ENCODE peak calls at places on chromosome 15, in five cellular contexts. G, O, W, E and X are unnamed samples.

GRCh38 chr15:43514241-43515057 is 3.0 kb upstream of the MAP1A start:
- DNase-seq in G (peak; percentile 49), O (peak; percentile 91), W (no peak), E (peak; percentile 31), X (no peak)

GRCh38 chr15:77059761-77060345 is 11.1 kb downstream of the TSPAN3 start:
- DNase-seq in G (peak; percentile 15), O (no peak), W (no peak), E (no peak), X (peak; percentile 34)

GRCh38 chr15:39491917-39492490 is 88.9 kb upstream of the THBS1 start:
- DNase-seq in G (no peak), O (no peak), W (no peak), E (no peak), X (no peak)

GRCh38 chr15:83462953-83463433 is 15.9 kb downstream of the SH3GL3 start:
- DNase-seq in G (no peak), O (peak; percentile 83), W (no peak), E (no peak), X (no peak)

GRCh38 chr15:26148461-26148860 is 285.3 kb upstream of the ATP10A start:
- DNase-seq in G (no peak), O (no peak), W (no peak), E (no peak), X (no peak)

GRCh38 chr15:43939070-43939469 is 112.3 kb downstream of the WDR76 start:
- DNase-seq in G (peak; percentile 33), O (no peak), W (peak; percentile 25), E (no peak), X (no peak)

GRCh38 chr15:31758126-31758525 is 272.2 kb upstream of the CHRNA7 start:
- DNase-seq in G (peak; percentile 2), O (peak; percentile 21), W (peak; percentile 37), E (no peak), X (peak; percentile 9)

GRCh38 chr15:101483476-101483875 is 6.0 kb downstream of the PCSK6 start:
- DNase-seq in G (no peak), O (no peak), W (no peak), E (no peak), X (no peak)

GRCh38 chr15:38038659-38039442 is 104.4 kb downstream of the TMCO5A start:
- DNase-seq in G (peak; percentile 89), O (no peak), W (no peak), E (no peak), X (no peak)

GRCh38 chr15:43376017-43376705 is 5.3 kb downstream of the TUBGCP4 start:
- DNase-seq in G (peak; percentile 39), O (peak; percentile 58), W (peak; percentile 25), E (peak; percentile 45), X (peak; percentile 16)

GRCh38 chr15:40234783-40235182 is 4.1 kb upstream of the PAK6 start:
- DNase-seq in G (no peak), O (peak; percentile 43), W (no peak), E (no peak), X (no peak)

GRCh38 chr15:73931441-73931840 is 5.2 kb downstream of the LOXL1 start:
- DNase-seq in G (no peak), O (no peak), W (no peak), E (no peak), X (no peak)

GRCh38 chr15:99435138-99435695 is 130.6 kb upstream of the MEF2A start:
- DNase-seq in G (no peak), O (no peak), W (no peak), E (no peak), X (no peak)

GRCh38 chr15:95405447-95405846 is 925.1 kb upstream of the NR2F2 start:
- DNase-seq in G (peak; percentile 62), O (no peak), W (no peak), E (no peak), X (no peak)

GRCh38 chr15:72968531-72968922 is 83.7 kb upstream of the NEO1 start:
- DNase-seq in G (no peak), O (peak; percentile 16), W (no peak), E (no peak), X (no peak)

GRCh38 chr15:88115529-88116152 is 140.9 kb downstream of the NTRK3 start:
- DNase-seq in G (no peak), O (no peak), W (no peak), E (no peak), X (no peak)

GRCh38 chr15:93072011-93072410 is 17.0 kb downstream of the RGMA start:
- DNase-seq in G (peak; percentile 14), O (no peak), W (no peak), E (no peak), X (no peak)

GRCh38 chr15:58748040-58748786 is 1.3 kb downstream of the ADAM10 start:
- DNase-seq in G (no peak), O (no peak), W (no peak), E (no peak), X (no peak)

GRCh38 chr15:35130245-35130644 is 45.1 kb upstream of the NANOGP8 start:
- DNase-seq in G (peak; percentile 34), O (no peak), W (no peak), E (no peak), X (no peak)

GRCh38 chr15:99592135-99592845 is 26.5 kb downstream of the MEF2A start:
- DNase-seq in G (peak; percentile 88), O (no peak), W (no peak), E (no peak), X (no peak)

GRCh38 chr15:93382196-93382820 is 293.3 kb upstream of the RGMA start:
- DNase-seq in G (no peak), O (no peak), W (no peak), E (no peak), X (no peak)

GRCh38 chr15:41473418-41473817 is 20.3 kb upstream of the ITPKA start:
- DNase-seq in G (no peak), O (no peak), W (no peak), E (no peak), X (no peak)
- TF ChIP-seq RFX5 in G (no peak), O (no peak), W (no peak), E (no peak), X (no peak)

GRCh38 chr15:68408526-68408925 is 23.4 kb downstream of the ITGA11 start:
- DNase-seq in G (no peak), O (no peak), W (no peak), E (no peak), X (no peak)
- TF ChIP-seq BHLHE40 in G (no peak), O (no peak), W (no peak), E (no peak), X (no peak)

DNA sequence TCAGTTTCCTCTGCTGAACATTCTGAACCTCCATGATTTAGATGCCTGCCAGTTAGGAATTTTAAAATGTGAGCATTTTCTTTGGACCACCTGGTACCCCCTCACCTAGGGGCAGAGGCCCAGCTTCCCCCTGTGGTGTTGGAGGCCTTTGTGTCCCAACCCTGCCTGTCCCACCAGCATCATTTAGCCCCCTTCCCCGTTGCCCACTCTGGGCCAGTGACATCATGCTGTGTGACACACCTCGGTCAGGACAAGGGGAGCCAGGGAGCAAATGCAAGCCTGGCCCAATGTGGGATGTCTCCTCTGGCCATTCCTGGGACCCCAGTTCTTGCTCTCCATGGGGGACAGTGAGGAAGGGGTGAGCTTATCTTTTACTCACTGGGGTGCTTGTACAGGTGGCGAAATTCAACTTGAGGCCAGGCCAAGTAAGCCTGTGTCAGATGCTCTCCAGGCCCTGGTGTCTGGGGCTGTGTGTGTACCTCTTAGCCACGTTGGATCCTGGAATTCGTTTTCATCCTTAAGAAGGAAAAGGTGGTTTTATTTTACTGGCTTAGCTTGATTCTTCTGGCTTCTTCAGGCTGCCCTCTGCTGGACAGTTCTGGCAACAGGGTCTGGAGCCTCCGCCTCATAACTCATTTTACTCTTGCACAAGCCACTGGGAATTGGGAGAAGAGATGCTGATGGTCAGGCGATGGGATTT is 49.7 kb upstream of the MYZAP start:
- DNase-seq in G (peak; percentile 75), O (peak; percentile 63), W (peak; percentile 74), E (peak; percentile 44), X (no peak)
- TF ChIP-seq RFX5 in G (no peak), O (no peak), W (no peak), E (no peak), X (no peak)

GRCh38 chr15:57551717-57552677 is 39.7 kb upstream of the MYZAP start:
- DNase-seq in G (peak; percentile 70), O (no peak), W (peak; percentile 87), E (peak; percentile 52), X (no peak)
- TF ChIP-seq BHLHE40 in G (no peak), O (no peak), W (no peak), E (no peak), X (no peak)

DNA sequence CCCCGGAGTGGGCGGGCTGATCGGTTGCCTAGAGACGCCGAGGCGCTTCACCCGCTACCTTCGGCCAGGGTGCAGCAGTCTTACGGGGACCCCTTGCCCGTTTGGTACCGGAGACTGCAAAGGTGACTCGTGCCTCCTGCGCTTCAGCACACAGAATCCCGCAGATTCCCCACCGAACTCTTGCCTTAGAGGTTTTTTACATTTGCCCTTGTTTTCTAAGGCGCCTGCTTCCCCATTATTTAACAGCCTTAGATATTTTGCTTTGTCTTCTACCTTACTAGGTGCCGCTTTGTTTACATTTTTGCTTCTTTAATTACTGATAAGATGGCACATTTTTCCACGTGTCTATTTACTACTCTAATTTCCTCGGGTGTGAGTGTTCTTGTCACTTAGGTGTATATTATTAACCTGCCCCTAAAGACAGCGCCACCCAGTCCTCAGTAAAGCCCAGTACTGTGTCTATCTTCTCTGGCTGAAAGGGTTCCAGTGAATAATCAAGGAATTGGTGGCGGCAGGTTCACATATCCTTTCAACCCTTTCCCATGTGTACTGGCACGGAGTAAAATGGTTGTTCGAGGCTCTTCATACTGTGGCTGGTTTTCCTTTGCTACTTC is 563 bp upstream of the CEP152 start:
- DNase-seq in G (no peak), O (peak; percentile 39), W (no peak), E (peak; percentile 4), X (no peak)
- TF ChIP-seq RFX5 in G (no peak), O (no peak), W (no peak), E (no peak), X (peak; percentile 1)

DNA sequence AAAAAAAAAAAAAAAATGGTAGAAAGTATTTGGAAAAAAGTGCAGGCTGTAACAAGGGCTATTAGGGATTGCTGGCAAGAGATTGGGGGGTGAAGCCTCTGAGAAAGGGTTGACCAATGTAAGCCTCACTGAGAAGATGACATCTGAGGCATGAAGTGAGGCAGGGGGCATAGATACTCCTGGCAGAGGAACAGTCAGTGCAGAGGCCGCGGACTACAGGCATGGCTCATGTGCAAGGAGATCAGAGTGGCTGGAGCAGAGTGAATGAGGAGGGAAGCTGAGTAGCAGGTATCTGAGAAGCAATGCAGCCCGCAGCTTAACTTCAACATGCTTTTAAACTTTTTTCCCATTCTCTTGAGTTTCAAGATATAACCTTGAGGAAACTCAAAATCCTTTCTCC is 5.4 kb downstream of the FBXL22 start:
- DNase-seq in G (no peak), O (no peak), W (no peak), E (no peak), X (no peak)
- TF ChIP-seq BHLHE40 in G (no peak), O (no peak), W (no peak), E (no peak), X (no peak)

GRCh38 chr15:90101130-90101968 is 919 bp downstream of the IDH2 start:
- DNase-seq in G (no peak), O (peak; percentile 64), W (no peak), E (no peak), X (no peak)
- TF ChIP-seq RFX5 in G (no peak), O (no peak), W (no peak), E (no peak), X (no peak)

GRCh38 chr15:70293606-70294470 is 196.1 kb upstream of the TLE3 start:
- DNase-seq in G (no peak), O (no peak), W (no peak), E (no peak), X (no peak)
- TF ChIP-seq BHLHE40 in G (no peak), O (no peak), W (no peak), E (no peak), X (no peak)